ENCODE peak calls at places on chromosome 22, in five cellular contexts. U is PC-9; F is ovary; I is CD8-positive, alpha-beta T cell; E is pancreas. H is an unnamed sample.

GRCh38 chr22:39178206-39179111 is 26.0 kb upstream of the CBX7 start:
- DNase-seq in U (no peak), F (no peak), I (no peak), E (no peak), H (no peak)

GRCh38 chr22:38927033-38927789 is 30.2 kb upstream of the APOBEC3A start:
- DNase-seq in U (peak; percentile 89), F (peak; percentile 66), I (no peak), E (peak; percentile 94), H (peak; percentile 80)

GRCh38 chr22:28299760-28300159 is 379.9 kb downstream of the TTC28 start:
- DNase-seq in U (no peak), F (peak; percentile 73), I (no peak), E (no peak), H (no peak)

GRCh38 chr22:45529097-45529496 is 26.4 kb downstream of the FBLN1 start:
- DNase-seq in U (no peak), F (no peak), I (no peak), E (no peak), H (no peak)

GRCh38 chr22:23576681-23577080 is 3.4 kb downstream of the IGLL1 start:
- DNase-seq in U (no peak), F (no peak), I (no peak), E (no peak), H (no peak)

GRCh38 chr22:25061605-25062377 is 109.3 kb downstream of the KIAA1671 start:
- DNase-seq in U (no peak), F (no peak), I (no peak), E (no peak), H (no peak)

GRCh38 chr22:19406281-19406811 is 25.2 kb downstream of the HIRA start:
- DNase-seq in U (no peak), F (no peak), I (no peak), E (no peak), H (no peak)

GRCh38 chr22:49169074-49169744 is 658.5 kb downstream of the BRD1 start:
- DNase-seq in U (no peak), F (no peak), I (no peak), E (no peak), H (no peak)

GRCh38 chr22:27576815-27577564 is 224.6 kb downstream of the MN1 start:
- DNase-seq in U (no peak), F (peak; percentile 29), I (no peak), E (no peak), H (no peak)

GRCh38 chr22:43851058-43851978 is 11.0 kb downstream of the SULT4A1 start:
- DNase-seq in U (no peak), F (no peak), I (no peak), E (no peak), H (no peak)

GRCh38 chr22:46915978-46916730 is 153.7 kb downstream of the TBC1D22A start:
- DNase-seq in U (no peak), F (no peak), I (no peak), E (no peak), H (no peak)

GRCh38 chr22:22810018-22810427 is 77.6 kb upstream of the IGLL5 start:
- DNase-seq in U (no peak), F (no peak), I (peak; percentile 70), E (peak; percentile 81), H (peak; percentile 75)

GRCh38 chr22:23147632-23148387 is 2.5 kb downstream of the RAB36 start:
- DNase-seq in U (peak; percentile 22), F (no peak), I (no peak), E (no peak), H (no peak)

GRCh38 chr22:44801476-44801875 is 49.1 kb downstream of the ARHGAP8 start:
- DNase-seq in U (no peak), F (no peak), I (no peak), E (no peak), H (no peak)

GRCh38 chr22:19719055-19719482 is 4.3 kb upstream of the GP1BB start:
- DNase-seq in U (no peak), F (no peak), I (no peak), E (peak; percentile 72), H (no peak)

GRCh38 chr22:23315341-23315917 is 135.1 kb downstream of the BCR start:
- DNase-seq in U (peak; percentile 71), F (peak; percentile 86), I (peak; percentile 65), E (peak; percentile 82), H (peak; percentile 80)

GRCh38 chr22:38471237-38471636 is 3.3 kb downstream of the KDELR3 start:
- DNase-seq in U (no peak), F (no peak), I (no peak), E (no peak), H (no peak)

GRCh38 chr22:43829448-43829821 is 17.3 kb upstream of the EFCAB6 start:
- DNase-seq in U (no peak), F (no peak), I (no peak), E (peak; percentile 29), H (peak; percentile 89)

GRCh38 chr22:22431271-22432220 is 77.0 kb downstream of the ZNF280B start:
- DNase-seq in U (peak; percentile 24), F (peak; percentile 56), I (peak; percentile 49), E (no peak), H (peak; percentile 79)

GRCh38 chr22:39634530-39635399 is 64.2 kb downstream of the CACNA1I start:
- DNase-seq in U (peak; percentile 95), F (no peak), I (no peak), E (no peak), H (peak; percentile 69)

GRCh38 chr22:27382947-27383346 is 418.6 kb downstream of the MN1 start:
- DNase-seq in U (no peak), F (no peak), I (no peak), E (no peak), H (no peak)

GRCh38 chr22:46791201-46791731 is 28.8 kb downstream of the TBC1D22A start:
- DNase-seq in U (no peak), F (peak; percentile 70), I (peak; percentile 93), E (no peak), H (peak; percentile 37)

GRCh38 chr22:50192056-50192824 is 6.5 kb downstream of the TRABD start:
- DNase-seq in U (no peak), F (no peak), I (no peak), E (peak; percentile 72), H (no peak)

GRCh38 chr22:50189849-50190181 is 4.1 kb downstream of the TRABD start:
- DNase-seq in U (no peak), F (no peak), I (peak; percentile 41), E (peak; percentile 74), H (no peak)

GRCh38 chr22:50189184-50189848 is 3.6 kb downstream of the TRABD start:
- DNase-seq in U (no peak), F (no peak), I (no peak), E (peak; percentile 96), H (peak; percentile 59)

GRCh38 chr22:50191041-50191740 is 5.5 kb downstream of the TRABD start:
- DNase-seq in U (no peak), F (no peak), I (peak; percentile 94), E (peak; percentile 73), H (no peak)

DNA sequence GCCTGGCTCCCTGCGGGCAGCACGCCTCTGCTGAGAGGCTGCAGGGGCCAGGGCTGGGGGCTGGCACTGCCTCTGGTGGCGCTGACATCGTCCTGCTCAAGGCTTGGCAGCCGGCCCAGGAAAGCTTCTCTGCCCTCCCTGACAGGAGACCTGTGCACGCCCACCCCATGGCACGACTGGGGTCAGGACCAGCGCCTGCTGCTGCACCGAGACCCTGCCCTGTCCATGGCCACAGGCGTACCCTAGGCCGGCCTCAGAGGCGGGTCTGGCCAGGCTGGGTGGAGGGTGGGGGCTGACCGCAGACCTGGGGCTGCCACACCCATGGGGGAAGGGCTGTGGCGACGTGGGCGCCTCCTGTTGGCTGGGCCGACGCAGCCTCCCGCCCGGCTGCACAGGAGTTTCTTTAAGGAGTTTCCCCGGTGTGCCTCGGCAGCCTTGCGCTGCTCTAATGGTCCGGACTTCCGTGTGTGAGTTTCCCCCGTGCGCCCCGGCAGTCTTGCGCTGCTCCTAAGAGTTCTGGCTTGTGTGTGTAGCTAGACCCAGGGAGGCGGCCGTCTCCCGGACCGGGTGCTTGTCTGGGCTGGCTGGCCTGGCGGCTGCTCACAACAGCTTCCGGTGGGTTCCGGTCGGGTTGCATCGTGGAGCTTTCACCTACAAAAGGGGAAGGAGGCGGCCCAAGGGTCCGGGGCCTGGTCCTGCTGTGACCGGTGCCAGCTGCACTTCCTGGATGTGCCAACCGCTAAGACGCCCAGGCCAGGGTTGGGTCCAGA is 4.7 kb downstream of the TRABD start:
- DNase-seq in U (peak; percentile 89), F (peak; percentile 64), I (peak; percentile 89), E (peak; percentile 95), H (peak; percentile 94)
- TF ChIP-seq CTCF in U (peak; percentile 54), F (peak; percentile 17), I (peak; percentile 42), E (no peak), H (peak; percentile 40)

GRCh38 chr22:30695351-30695762 is 683 bp downstream of the OSBP2 start:
- DNase-seq in U (no peak), F (no peak), I (no peak), E (peak; percentile 67), H (no peak)

GRCh38 chr22:30697975-30698374 is 3.3 kb downstream of the OSBP2 start:
- DNase-seq in U (no peak), F (no peak), I (no peak), E (no peak), H (no peak)

GRCh38 chr22:30694171-30694637 is 470 bp upstream of the OSBP2 start:
- DNase-seq in U (peak; percentile 70), F (peak; percentile 55), I (peak; percentile 51), E (peak; percentile 88), H (peak; percentile 65)

GRCh38 chr22:30694638-30695350 is at the start of gene OSBP2:
- DNase-seq in U (peak; percentile 53), F (peak; percentile 26), I (peak; percentile 24), E (peak; percentile 89), H (peak; percentile 59)

GRCh38 chr22:30695871-30696655 is 1.4 kb downstream of the OSBP2 start:
- DNase-seq in U (no peak), F (no peak), I (no peak), E (no peak), H (no peak)
- H3K4me3 ChIP-seq in U (no peak overlapping the region), F (no peak overlapping the region), I (no peak overlapping the region), E (no peak overlapping the region), H (no peak overlapping the region)

DNA sequence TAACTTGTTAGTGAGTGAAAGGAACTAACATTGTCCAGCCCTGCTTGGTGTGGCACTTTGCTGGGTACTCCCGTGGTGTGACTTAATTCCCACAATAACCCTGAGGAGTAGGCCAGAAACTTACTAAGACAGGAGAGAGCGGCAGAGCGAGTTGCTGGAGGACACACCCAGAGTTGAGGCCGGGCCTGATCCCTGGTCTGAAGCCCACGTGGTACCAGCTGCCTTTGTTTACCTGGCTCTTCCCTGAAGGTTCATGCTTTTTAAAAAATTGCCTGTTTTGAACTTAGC is 594 bp downstream of the MPST start:
- DNase-seq in U (no peak), F (peak; percentile 55), I (no peak), E (no peak), H (peak; percentile 32)
- H3K4me1 ChIP-seq in U (peaks cover 36% of the 10 kb centered on the region), F (peaks cover 23% of the 10 kb centered on the region), I (peaks cover 7% of the 10 kb centered on the region), E (peaks cover 24% of the 10 kb centered on the region), H (peaks cover 6% of the 10 kb centered on the region)

GRCh38 chr22:17910561-17911311 is 113.6 kb downstream of the MICAL3 start:
- DNase-seq in U (no peak), F (peak; percentile 71), I (no peak), E (no peak), H (peak; percentile 66)
- TF ChIP-seq CTCF in U (no peak), F (peak; percentile 11), I (no peak), E (no peak), H (peak; percentile 67)